ENCODE peak calls at places on chromosomes 13 and 19, in eight cellular contexts. One of them, this sample, is unnamed.
A peak's percentile ranks its signal among the peaks of the same experiment; 100 is the strongest.

GRCh38 chr19:18776736-18777135 is 14.4 kb downstream of the COMP start:
- DNase-seq in A549: no peak
- DNase-seq in HCT116: no peak
- DNase-seq in IMR-90: peak; percentile 57
- DNase-seq in GM12878: no peak
- DNase-seq in HepG2: no peak
- DNase-seq in K562: no peak
- DNase-seq in H1: no peak
- DNase-seq in this sample: no peak

GRCh38 chr13:48783181-48783630 is 129.5 kb downstream of the CYSLTR2 start:
- DNase-seq in A549: peak; percentile 88
- DNase-seq in HCT116: no peak
- DNase-seq in IMR-90: peak; percentile 100
- DNase-seq in GM12878: no peak
- DNase-seq in HepG2: peak; percentile 63
- DNase-seq in K562: no peak
- DNase-seq in H1: no peak
- DNase-seq in this sample: no peak

GRCh38 chr13:27969073-27969865 is at the start of gene CDX2:
- DNase-seq in A549: peak; percentile 16
- DNase-seq in HCT116: peak; percentile 55
- DNase-seq in IMR-90: no peak
- DNase-seq in GM12878: no peak
- DNase-seq in HepG2: no peak
- DNase-seq in K562: no peak
- DNase-seq in H1: no peak
- DNase-seq in this sample: peak; percentile 22

GRCh38 chr13:101545521-101545920 is 93.0 kb downstream of the ITGBL1 start:
- DNase-seq in A549: no peak
- DNase-seq in HCT116: no peak
- DNase-seq in IMR-90: peak; percentile 61
- DNase-seq in GM12878: no peak
- DNase-seq in HepG2: no peak
- DNase-seq in K562: no peak
- DNase-seq in H1: no peak
- DNase-seq in this sample: no peak

GRCh38 chr13:97223711-97224461 is 1.8 kb downstream of the MBNL2 start:
- DNase-seq in A549: peak; percentile 53
- DNase-seq in HCT116: peak; percentile 43
- DNase-seq in IMR-90: peak; percentile 96
- DNase-seq in GM12878: no peak
- DNase-seq in HepG2: peak; percentile 64
- DNase-seq in K562: peak; percentile 28
- DNase-seq in H1: peak; percentile 52
- DNase-seq in this sample: no peak

GRCh38 chr13:38415233-38415632 is 65.6 kb downstream of the UFM1 start:
- DNase-seq in A549: no peak
- DNase-seq in HCT116: no peak
- DNase-seq in IMR-90: no peak
- DNase-seq in GM12878: peak; percentile 72
- DNase-seq in HepG2: no peak
- DNase-seq in K562: no peak
- DNase-seq in H1: no peak
- DNase-seq in this sample: no peak

GRCh38 chr13:27168870-27169525 is 2.6 kb downstream of the USP12 start:
- DNase-seq in A549: no peak
- DNase-seq in HCT116: no peak
- DNase-seq in IMR-90: peak; percentile 39
- DNase-seq in GM12878: no peak
- DNase-seq in HepG2: no peak
- DNase-seq in K562: no peak
- DNase-seq in H1: no peak
- DNase-seq in this sample: no peak

GRCh38 chr19:23436944-23437343 is 41.7 kb upstream of the ZNF91 start:
- DNase-seq in A549: peak; percentile 37
- DNase-seq in HCT116: no peak
- DNase-seq in IMR-90: no peak
- DNase-seq in GM12878: no peak
- DNase-seq in HepG2: no peak
- DNase-seq in K562: peak; percentile 11
- DNase-seq in H1: peak; percentile 47
- DNase-seq in this sample: no peak

GRCh38 chr19:56930647-56931592 is 90.4 kb upstream of the PEG3 start:
- DNase-seq in A549: no peak
- DNase-seq in HCT116: no peak
- DNase-seq in IMR-90: no peak
- DNase-seq in GM12878: no peak
- DNase-seq in HepG2: peak; percentile 80
- DNase-seq in K562: no peak
- DNase-seq in H1: no peak
- DNase-seq in this sample: no peak

GRCh38 chr19:30224689-30225606 is 147.2 kb upstream of the ZNF536 start:
- DNase-seq in A549: peak; percentile 26
- DNase-seq in HCT116: no peak
- DNase-seq in IMR-90: no peak
- DNase-seq in GM12878: no peak
- DNase-seq in HepG2: no peak
- DNase-seq in K562: no peak
- DNase-seq in H1: no peak
- DNase-seq in this sample: peak; percentile 84

GRCh38 chr13:20798027-20798426 is 24.3 kb upstream of the EEF1AKMT1 start:
- DNase-seq in A549: no peak
- DNase-seq in HCT116: no peak
- DNase-seq in IMR-90: no peak
- DNase-seq in GM12878: no peak
- DNase-seq in HepG2: no peak
- DNase-seq in K562: no peak
- DNase-seq in H1: no peak
- DNase-seq in this sample: no peak

GRCh38 chr19:35843676-35844481 is 8.4 kb downstream of the NPHS1 start:
- DNase-seq in A549: peak; percentile 88
- DNase-seq in HCT116: peak; percentile 74
- DNase-seq in IMR-90: no peak
- DNase-seq in GM12878: no peak
- DNase-seq in HepG2: no peak
- DNase-seq in K562: peak; percentile 85
- DNase-seq in H1: peak; percentile 93
- DNase-seq in this sample: peak; percentile 79

GRCh38 chr19:48796468-48797083 is 14.3 kb downstream of the BCAT2 start:
- DNase-seq in A549: no peak
- DNase-seq in HCT116: no peak
- DNase-seq in IMR-90: no peak
- DNase-seq in GM12878: no peak
- DNase-seq in HepG2: no peak
- DNase-seq in K562: no peak
- DNase-seq in H1: no peak
- DNase-seq in this sample: peak; percentile 21

GRCh38 chr19:48799358-48800300 is 11.2 kb downstream of the BCAT2 start:
- DNase-seq in A549: no peak
- DNase-seq in HCT116: no peak
- DNase-seq in IMR-90: no peak
- DNase-seq in GM12878: no peak
- DNase-seq in HepG2: no peak
- DNase-seq in K562: no peak
- DNase-seq in H1: no peak
- DNase-seq in this sample: no peak

GRCh38 chr19:48795855-48796142 is 15.0 kb downstream of the BCAT2 start:
- DNase-seq in A549: no peak
- DNase-seq in HCT116: no peak
- DNase-seq in IMR-90: no peak
- DNase-seq in GM12878: no peak
- DNase-seq in HepG2: no peak
- DNase-seq in K562: no peak
- DNase-seq in H1: no peak
- DNase-seq in this sample: no peak

GRCh38 chr19:48797103-48797502 is 13.7 kb downstream of the BCAT2 start:
- DNase-seq in A549: no peak
- DNase-seq in HCT116: no peak
- DNase-seq in IMR-90: no peak
- DNase-seq in GM12878: no peak
- DNase-seq in HepG2: no peak
- DNase-seq in K562: no peak
- DNase-seq in H1: no peak
- DNase-seq in this sample: no peak

GRCh38 chr19:48798937-48799336 is 11.9 kb downstream of the BCAT2 start:
- DNase-seq in A549: no peak
- DNase-seq in HCT116: no peak
- DNase-seq in IMR-90: peak; percentile 14
- DNase-seq in GM12878: peak; percentile 25
- DNase-seq in HepG2: no peak
- DNase-seq in K562: no peak
- DNase-seq in H1: peak; percentile 65
- DNase-seq in this sample: peak; percentile 19
- H3K4me1 ChIP-seq in A549: peaks cover 5% of the 10 kb centered on the region
- H3K4me1 ChIP-seq in HCT116: peaks cover 11% of the 10 kb centered on the region
- H3K4me1 ChIP-seq in IMR-90: peaks cover 10% of the 10 kb centered on the region
- H3K4me1 ChIP-seq in GM12878: peaks cover 6% of the 10 kb centered on the region
- H3K4me1 ChIP-seq in HepG2: peaks cover 17% of the 10 kb centered on the region
- H3K4me1 ChIP-seq in K562: peaks cover 3% of the 10 kb centered on the region
- H3K4me1 ChIP-seq in H1: no peaks in the 10 kb centered on the region
- H3K4me1 ChIP-seq in this sample: peaks cover 5% of the 10 kb centered on the region

GRCh38 chr19:16340092-16340491 is 15.5 kb downstream of the KLF2 start:
- DNase-seq in A549: peak; percentile 39
- DNase-seq in HCT116: no peak
- DNase-seq in IMR-90: peak; percentile 61
- DNase-seq in GM12878: no peak
- DNase-seq in HepG2: peak; percentile 20
- DNase-seq in K562: no peak
- DNase-seq in H1: no peak
- DNase-seq in this sample: no peak
- TF ChIP-seq RAD21 in A549: no peak
- TF ChIP-seq RAD21 in HCT116: no peak
- TF ChIP-seq RAD21 in IMR-90: no peak
- TF ChIP-seq RAD21 in GM12878: no peak
- TF ChIP-seq RAD21 in HepG2: no peak
- TF ChIP-seq RAD21 in K562: no peak
- TF ChIP-seq RAD21 in H1: no peak
- TF ChIP-seq RAD21 in this sample: no peak

GRCh38 chr19:41222240-41222639 is 3.2 kb downstream of the AXL start:
- DNase-seq in A549: no peak
- DNase-seq in HCT116: no peak
- DNase-seq in IMR-90: no peak
- DNase-seq in GM12878: no peak
- DNase-seq in HepG2: no peak
- DNase-seq in K562: no peak
- DNase-seq in H1: no peak
- DNase-seq in this sample: no peak
- H3K4me1 ChIP-seq in A549: peaks cover 71% of the 10 kb centered on the region
- H3K4me1 ChIP-seq in HCT116: peaks cover 91% of the 10 kb centered on the region
- H3K4me1 ChIP-seq in IMR-90: peaks cover 42% of the 10 kb centered on the region
- H3K4me1 ChIP-seq in GM12878: no peaks in the 10 kb centered on the region
- H3K4me1 ChIP-seq in HepG2: peaks cover 80% of the 10 kb centered on the region
- H3K4me1 ChIP-seq in K562: peaks cover 33% of the 10 kb centered on the region
- H3K4me1 ChIP-seq in H1: peaks cover 8% of the 10 kb centered on the region
- H3K4me1 ChIP-seq in this sample: no peaks in the 10 kb centered on the region

DNA sequence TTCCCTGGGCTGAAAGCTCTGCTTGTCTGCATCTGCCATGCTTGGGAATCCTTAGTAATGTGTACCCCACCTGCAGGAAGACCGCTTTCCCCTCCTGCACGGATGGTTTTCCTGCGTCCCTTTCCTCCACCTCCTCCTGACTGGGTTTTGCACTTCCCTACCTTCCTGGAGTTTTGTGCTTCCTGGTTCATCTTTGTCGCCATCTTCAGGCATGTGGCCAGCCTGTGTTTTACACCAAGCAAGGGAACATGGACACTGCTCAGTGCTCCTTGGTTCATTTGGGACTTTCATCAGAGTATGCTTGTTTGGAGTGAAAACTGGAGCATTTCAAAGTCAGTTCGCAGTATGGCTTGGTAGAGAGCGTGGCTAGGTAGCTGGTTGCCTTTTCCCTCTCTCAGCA is 30.7 kb downstream of the ERICH6B start:
- DNase-seq in A549: peak; percentile 26
- DNase-seq in HCT116: peak; percentile 16
- DNase-seq in IMR-90: no peak
- DNase-seq in GM12878: no peak
- DNase-seq in HepG2: peak; percentile 20
- DNase-seq in K562: peak; percentile 13
- DNase-seq in H1: no peak
- DNase-seq in this sample: no peak
- TF ChIP-seq RAD21 in A549: peak; percentile 30
- TF ChIP-seq RAD21 in HCT116: peak; percentile 23
- TF ChIP-seq RAD21 in IMR-90: peak; percentile 20
- TF ChIP-seq RAD21 in GM12878: no peak
- TF ChIP-seq RAD21 in HepG2: no peak
- TF ChIP-seq RAD21 in K562: peak; percentile 29
- TF ChIP-seq RAD21 in H1: peak; percentile 54
- TF ChIP-seq RAD21 in this sample: no peak

GRCh38 chr19:45050036-45050435 is 11.2 kb downstream of the CLASRP start:
- DNase-seq in A549: no peak
- DNase-seq in HCT116: no peak
- DNase-seq in IMR-90: no peak
- DNase-seq in GM12878: no peak
- DNase-seq in HepG2: no peak
- DNase-seq in K562: no peak
- DNase-seq in H1: no peak
- DNase-seq in this sample: no peak
- H3K4me1 ChIP-seq in A549: peaks cover 6% of the 10 kb centered on the region
- H3K4me1 ChIP-seq in HCT116: peaks cover 27% of the 10 kb centered on the region
- H3K4me1 ChIP-seq in IMR-90: peaks cover 2% of the 10 kb centered on the region
- H3K4me1 ChIP-seq in GM12878: peaks cover 38% of the 10 kb centered on the region
- H3K4me1 ChIP-seq in HepG2: peaks cover 38% of the 10 kb centered on the region
- H3K4me1 ChIP-seq in K562: peaks cover 3% of the 10 kb centered on the region
- H3K4me1 ChIP-seq in H1: no peaks in the 10 kb centered on the region
- H3K4me1 ChIP-seq in this sample: no peaks in the 10 kb centered on the region

This sample was measured in SK-N-SH.